ENCODE peak calls at places on chromosomes 1 and 21, in five cellular contexts. Q, X, E, V and B are unnamed samples.

GRCh38 chr21:36962098-36962780 is 4.2 kb downstream of the HLCS start:
- DNase-seq in Q (no peak), X (no peak), E (no peak), V (no peak), B (no peak)

GRCh38 chr1:161486806-161487482 is 18.3 kb upstream of the FCGR2A start:
- DNase-seq in Q (no peak), X (peak; percentile 74), E (no peak), V (peak; percentile 58), B (no peak)

GRCh38 chr1:102799496-102799895 is 308.8 kb downstream of the COL11A1 start:
- DNase-seq in Q (no peak), X (no peak), E (no peak), V (no peak), B (no peak)

GRCh38 chr21:38290809-38291208 is 34.0 kb downstream of the KCNJ15 start:
- DNase-seq in Q (no peak), X (no peak), E (no peak), V (no peak), B (no peak)

GRCh38 chr1:246151796-246152434 is 355.2 kb downstream of the SMYD3 start:
- DNase-seq in Q (no peak), X (no peak), E (no peak), V (no peak), B (no peak)

GRCh38 chr1:161084205-161084988 is 5.0 kb downstream of the NECTIN4 start:
- DNase-seq in Q (no peak), X (no peak), E (no peak), V (no peak), B (no peak)

GRCh38 chr1:180294711-180295110 is 64.6 kb downstream of the LHX4 start:
- DNase-seq in Q (no peak), X (no peak), E (no peak), V (no peak), B (no peak)

GRCh38 chr1:156852414-156852874 is 6.5 kb downstream of the INSRR start:
- DNase-seq in Q (no peak), X (no peak), E (no peak), V (no peak), B (peak; percentile 10)

GRCh38 chr1:12501661-12502060 is 116.3 kb downstream of the DHRS3 start:
- DNase-seq in Q (no peak), X (no peak), E (no peak), V (no peak), B (no peak)

GRCh38 chr1:20727746-20728316 is 4.7 kb downstream of the SH2D5 start:
- DNase-seq in Q (no peak), X (no peak), E (peak; percentile 52), V (no peak), B (no peak)

GRCh38 chr1:227786673-227787512 is 28.6 kb upstream of the PRSS38 start:
- DNase-seq in Q (no peak), X (no peak), E (peak; percentile 63), V (no peak), B (no peak)

GRCh38 chr1:44220001-44220751 is 6.9 kb downstream of the DMAP1 start:
- DNase-seq in Q (no peak), X (no peak), E (no peak), V (no peak), B (no peak)

GRCh38 chr1:220527279-220528048 is 472 bp upstream of the MARK1 start:
- DNase-seq in Q (peak; percentile 33), X (peak; percentile 16), E (peak; percentile 60), V (no peak), B (peak; percentile 63)

GRCh38 chr1:177913762-177914540 is 55.9 kb downstream of the SEC16B start:
- DNase-seq in Q (no peak), X (no peak), E (no peak), V (peak; percentile 49), B (no peak)